ENCODE peak calls at places on chromosome 11, in five cellular contexts. One of them, this sample, is unnamed.

GRCh38 chr11:71120346-71120963 is 131.9 kb downstream of the SHANK2 start:
- DNase-seq in HCT116: peak
- DNase-seq in thoracic aorta: no peak
- DNase-seq in choroid plexus epithelial cell: peak
- DNase-seq in astrocyte of the spinal cord: no peak
- DNase-seq in this sample: peak

GRCh38 chr11:116086426-116086825 is 582.2 kb upstream of the CADM1 start:
- DNase-seq in HCT116: no peak
- DNase-seq in thoracic aorta: no peak
- DNase-seq in choroid plexus epithelial cell: no peak
- DNase-seq in astrocyte of the spinal cord: no peak
- DNase-seq in this sample: no peak

GRCh38 chr11:117918366-117919255 is 10.6 kb downstream of the TMPRSS13 start:
- DNase-seq in HCT116: no peak
- DNase-seq in thoracic aorta: no peak
- DNase-seq in choroid plexus epithelial cell: no peak
- DNase-seq in astrocyte of the spinal cord: no peak
- DNase-seq in this sample: no peak

GRCh38 chr11:113778111-113778910 is 1.3 kb upstream of the CLDN25 start:
- DNase-seq in HCT116: no peak
- DNase-seq in thoracic aorta: no peak
- DNase-seq in choroid plexus epithelial cell: peak
- DNase-seq in astrocyte of the spinal cord: peak
- DNase-seq in this sample: peak

GRCh38 chr11:79419120-79419519 is 21.7 kb downstream of the TENM4 start:
- DNase-seq in HCT116: peak
- DNase-seq in thoracic aorta: no peak
- DNase-seq in choroid plexus epithelial cell: no peak
- DNase-seq in astrocyte of the spinal cord: peak
- DNase-seq in this sample: no peak

GRCh38 chr11:22884268-22884667 is 24.0 kb upstream of the CCDC179 start:
- DNase-seq in HCT116: no peak
- DNase-seq in thoracic aorta: no peak
- DNase-seq in choroid plexus epithelial cell: peak
- DNase-seq in astrocyte of the spinal cord: peak
- DNase-seq in this sample: no peak

GRCh38 chr11:65224939-65225283 is 36.9 kb upstream of the POLA2 start:
- DNase-seq in HCT116: peak
- DNase-seq in thoracic aorta: no peak
- DNase-seq in choroid plexus epithelial cell: peak
- DNase-seq in astrocyte of the spinal cord: peak
- DNase-seq in this sample: peak

GRCh38 chr11:17639091-17639490 is 80.3 kb upstream of the MYOD1 start:
- DNase-seq in HCT116: no peak
- DNase-seq in thoracic aorta: no peak
- DNase-seq in choroid plexus epithelial cell: no peak
- DNase-seq in astrocyte of the spinal cord: no peak
- DNase-seq in this sample: no peak

GRCh38 chr11:67276821-67277230 is 10.6 kb downstream of the GRK2 start:
- DNase-seq in HCT116: no peak
- DNase-seq in thoracic aorta: no peak
- DNase-seq in choroid plexus epithelial cell: peak
- DNase-seq in astrocyte of the spinal cord: peak
- DNase-seq in this sample: peak

GRCh38 chr11:21635359-21635758 is 557.5 kb upstream of the ANO5 start:
- DNase-seq in HCT116: no peak
- DNase-seq in thoracic aorta: no peak
- DNase-seq in choroid plexus epithelial cell: no peak
- DNase-seq in astrocyte of the spinal cord: no peak
- DNase-seq in this sample: no peak

GRCh38 chr11:11036185-11037161 is 178.6 kb upstream of the ZBED5 start:
- DNase-seq in HCT116: peak
- DNase-seq in thoracic aorta: no peak
- DNase-seq in choroid plexus epithelial cell: peak
- DNase-seq in astrocyte of the spinal cord: peak
- DNase-seq in this sample: peak

GRCh38 chr11:76597533-76598425 is 72.8 kb downstream of the LRRC32 start:
- DNase-seq in HCT116: no peak
- DNase-seq in thoracic aorta: no peak
- DNase-seq in choroid plexus epithelial cell: no peak
- DNase-seq in astrocyte of the spinal cord: no peak
- DNase-seq in this sample: no peak

GRCh38 chr11:35748644-35749043 is 86.1 kb downstream of the TRIM44 start:
- DNase-seq in HCT116: no peak
- DNase-seq in thoracic aorta: no peak
- DNase-seq in choroid plexus epithelial cell: no peak
- DNase-seq in astrocyte of the spinal cord: no peak
- DNase-seq in this sample: no peak

GRCh38 chr11:32434387-32435151 is 770 bp downstream of the WT1 start:
- DNase-seq in HCT116: no peak
- DNase-seq in thoracic aorta: no peak
- DNase-seq in choroid plexus epithelial cell: no peak
- DNase-seq in astrocyte of the spinal cord: no peak
- DNase-seq in this sample: no peak

GRCh38 chr11:57482782-57483569 is 22.6 kb downstream of the RTN4RL2 start:
- DNase-seq in HCT116: no peak
- DNase-seq in thoracic aorta: no peak
- DNase-seq in choroid plexus epithelial cell: peak
- DNase-seq in astrocyte of the spinal cord: no peak
- DNase-seq in this sample: peak

GRCh38 chr11:22461626-22462025 is 123.4 kb downstream of the SLC17A6 start:
- DNase-seq in HCT116: no peak
- DNase-seq in thoracic aorta: no peak
- DNase-seq in choroid plexus epithelial cell: no peak
- DNase-seq in astrocyte of the spinal cord: no peak
- DNase-seq in this sample: no peak

GRCh38 chr11:65311197-65311631 is 3.5 kb upstream of the CDC42EP2 start:
- DNase-seq in HCT116: no peak
- DNase-seq in thoracic aorta: no peak
- DNase-seq in choroid plexus epithelial cell: no peak
- DNase-seq in astrocyte of the spinal cord: peak
- DNase-seq in this sample: no peak

GRCh38 chr11:75896843-75897419 is 81.9 kb downstream of the UVRAG start:
- DNase-seq in HCT116: peak
- DNase-seq in thoracic aorta: no peak
- DNase-seq in choroid plexus epithelial cell: peak
- DNase-seq in astrocyte of the spinal cord: peak
- DNase-seq in this sample: peak

GRCh38 chr11:97607301-97608000 is 1217.6 kb downstream of the JRKL start:
- DNase-seq in HCT116: no peak
- DNase-seq in thoracic aorta: no peak
- DNase-seq in choroid plexus epithelial cell: peak
- DNase-seq in astrocyte of the spinal cord: no peak
- DNase-seq in this sample: peak

GRCh38 chr11:60747359-60747873 is 9.3 kb upstream of the MS4A15 start:
- DNase-seq in HCT116: no peak
- DNase-seq in thoracic aorta: no peak
- DNase-seq in choroid plexus epithelial cell: no peak
- DNase-seq in astrocyte of the spinal cord: no peak
- DNase-seq in this sample: no peak

GRCh38 chr11:15947681-15948648 is 408.4 kb downstream of the SOX6 start:
- DNase-seq in HCT116: no peak
- DNase-seq in thoracic aorta: no peak
- DNase-seq in choroid plexus epithelial cell: no peak
- DNase-seq in astrocyte of the spinal cord: no peak
- DNase-seq in this sample: no peak

GRCh38 chr11:97502201-97502600 is 1112.4 kb downstream of the JRKL start:
- DNase-seq in HCT116: no peak
- DNase-seq in thoracic aorta: no peak
- DNase-seq in choroid plexus epithelial cell: peak
- DNase-seq in astrocyte of the spinal cord: peak
- DNase-seq in this sample: no peak

GRCh38 chr11:115760528-115760837 is 256.3 kb upstream of the CADM1 start:
- DNase-seq in HCT116: no peak
- DNase-seq in thoracic aorta: no peak
- DNase-seq in choroid plexus epithelial cell: no peak
- DNase-seq in astrocyte of the spinal cord: peak
- DNase-seq in this sample: no peak

GRCh38 chr11:22456993-22457748 is 119.0 kb downstream of the SLC17A6 start:
- DNase-seq in HCT116: no peak
- DNase-seq in thoracic aorta: no peak
- DNase-seq in choroid plexus epithelial cell: no peak
- DNase-seq in astrocyte of the spinal cord: no peak
- DNase-seq in this sample: no peak

GRCh38 chr11:3675971-3676370 is 4.8 kb upstream of the CHRNA10 start:
- DNase-seq in HCT116: no peak
- DNase-seq in thoracic aorta: no peak
- DNase-seq in choroid plexus epithelial cell: no peak
- DNase-seq in astrocyte of the spinal cord: no peak
- DNase-seq in this sample: no peak

GRCh38 chr11:128686745-128687177 is 7.1 kb upstream of the FLI1 start:
- DNase-seq in HCT116: no peak
- DNase-seq in thoracic aorta: no peak
- DNase-seq in choroid plexus epithelial cell: peak
- DNase-seq in astrocyte of the spinal cord: peak
- DNase-seq in this sample: peak

GRCh38 chr11:67355794-67356550 is 2.6 kb upstream of the POLD4 start:
- DNase-seq in HCT116: no peak
- DNase-seq in thoracic aorta: no peak
- DNase-seq in choroid plexus epithelial cell: no peak
- DNase-seq in astrocyte of the spinal cord: no peak
- DNase-seq in this sample: no peak

GRCh38 chr11:96464695-96465307 is 75.0 kb downstream of the JRKL start:
- DNase-seq in HCT116: peak
- DNase-seq in thoracic aorta: no peak
- DNase-seq in choroid plexus epithelial cell: peak
- DNase-seq in astrocyte of the spinal cord: peak
- DNase-seq in this sample: peak

GRCh38 chr11:110253525-110253924 is 42.9 kb downstream of the RDX start:
- DNase-seq in HCT116: no peak
- DNase-seq in thoracic aorta: no peak
- DNase-seq in choroid plexus epithelial cell: no peak
- DNase-seq in astrocyte of the spinal cord: no peak
- DNase-seq in this sample: no peak

GRCh38 chr11:110243804-110244203 is 52.6 kb downstream of the RDX start:
- DNase-seq in HCT116: no peak
- DNase-seq in thoracic aorta: no peak
- DNase-seq in choroid plexus epithelial cell: no peak
- DNase-seq in astrocyte of the spinal cord: no peak
- DNase-seq in this sample: no peak

GRCh38 chr11:110250168-110250567 is 46.2 kb downstream of the RDX start:
- DNase-seq in HCT116: no peak
- DNase-seq in thoracic aorta: no peak
- DNase-seq in choroid plexus epithelial cell: peak
- DNase-seq in astrocyte of the spinal cord: no peak
- DNase-seq in this sample: no peak

GRCh38 chr11:110251837-110252236 is 44.6 kb downstream of the RDX start:
- DNase-seq in HCT116: peak
- DNase-seq in thoracic aorta: no peak
- DNase-seq in choroid plexus epithelial cell: peak
- DNase-seq in astrocyte of the spinal cord: peak
- DNase-seq in this sample: peak

DNA sequence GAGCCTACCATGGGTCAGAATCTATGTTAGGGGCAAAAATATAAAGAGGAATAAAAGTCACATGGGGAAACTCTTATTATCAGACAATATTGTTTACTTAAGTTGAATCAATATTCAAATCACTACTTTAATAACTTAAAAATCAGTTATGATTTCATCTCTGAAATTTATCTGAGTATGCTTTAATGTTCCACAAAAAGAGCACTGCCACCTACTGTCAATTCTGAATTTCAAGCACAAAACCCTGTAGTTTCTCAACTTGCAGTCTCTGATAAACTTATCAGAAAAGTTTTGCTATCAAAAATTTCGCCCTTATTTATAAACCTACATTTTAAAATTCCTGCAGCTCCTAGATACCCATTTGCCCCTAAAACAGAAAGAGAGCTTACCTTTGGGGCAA is 47.3 kb downstream of the RDX start:
- DNase-seq in HCT116: no peak
- DNase-seq in thoracic aorta: no peak
- DNase-seq in choroid plexus epithelial cell: peak
- DNase-seq in astrocyte of the spinal cord: no peak
- DNase-seq in this sample: no peak
- TF ChIP-seq CTCF in HCT116: peak
- TF ChIP-seq CTCF in thoracic aorta: peak
- TF ChIP-seq CTCF in choroid plexus epithelial cell: peak
- TF ChIP-seq CTCF in astrocyte of the spinal cord: peak
- TF ChIP-seq CTCF in this sample: peak

GRCh38 chr11:108703916-108704315 is 39.0 kb downstream of the DDX10 start:
- DNase-seq in HCT116: no peak
- DNase-seq in thoracic aorta: no peak
- DNase-seq in choroid plexus epithelial cell: no peak
- DNase-seq in astrocyte of the spinal cord: no peak
- DNase-seq in this sample: no peak
- H3K4me3 ChIP-seq in HCT116: no peak
- H3K4me3 ChIP-seq in thoracic aorta: no peak
- H3K4me3 ChIP-seq in choroid plexus epithelial cell: no peak
- H3K4me3 ChIP-seq in astrocyte of the spinal cord: no peak
- H3K4me3 ChIP-seq in this sample: no peak

GRCh38 chr11:119065369-119065768 is 2.2 kb upstream of the VPS11 start:
- DNase-seq in HCT116: no peak
- DNase-seq in thoracic aorta: no peak
- DNase-seq in choroid plexus epithelial cell: peak
- DNase-seq in astrocyte of the spinal cord: peak
- DNase-seq in this sample: peak
- TF ChIP-seq CTCF in HCT116: peak
- TF ChIP-seq CTCF in thoracic aorta: no peak
- TF ChIP-seq CTCF in choroid plexus epithelial cell: peak
- TF ChIP-seq CTCF in astrocyte of the spinal cord: peak
- TF ChIP-seq CTCF in this sample: peak

GRCh38 chr11:61754534-61755482 is 2.4 kb downstream of the MYRF start:
- DNase-seq in HCT116: no peak
- DNase-seq in thoracic aorta: no peak
- DNase-seq in choroid plexus epithelial cell: peak
- DNase-seq in astrocyte of the spinal cord: peak
- DNase-seq in this sample: peak
- H3K4me3 ChIP-seq in HCT116: no peak
- H3K4me3 ChIP-seq in thoracic aorta: no peak
- H3K4me3 ChIP-seq in choroid plexus epithelial cell: peak
- H3K4me3 ChIP-seq in astrocyte of the spinal cord: no peak
- H3K4me3 ChIP-seq in this sample: peak

DNA sequence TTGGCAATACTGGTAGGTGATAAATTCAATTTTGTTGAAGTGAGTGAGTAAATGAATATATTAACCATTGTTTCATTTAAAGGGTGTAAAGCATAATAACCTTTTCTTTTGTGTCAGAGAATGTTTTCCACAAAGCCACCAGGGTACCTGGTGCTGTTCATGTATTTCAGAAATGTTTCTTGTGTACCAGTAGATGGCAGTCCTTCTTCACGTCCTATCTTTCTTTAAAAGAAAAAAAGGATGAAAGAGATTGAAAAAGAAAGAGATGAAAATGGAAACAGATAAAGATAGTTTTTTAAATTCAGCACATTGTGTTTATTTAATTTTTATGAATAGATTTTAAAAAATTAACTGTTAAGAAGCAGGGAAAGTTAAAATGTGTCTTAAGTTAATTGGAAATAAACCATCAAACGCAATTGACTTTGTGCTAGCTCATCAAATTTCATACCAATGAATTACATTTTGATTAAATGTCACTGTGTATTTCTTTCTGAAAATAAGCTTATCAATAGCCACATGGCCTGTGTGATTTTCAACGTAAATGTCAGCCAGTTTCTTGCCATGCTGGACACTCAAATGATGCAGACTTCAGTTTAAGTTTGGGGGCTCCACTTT is 65.5 kb upstream of the CHORDC1 start:
- DNase-seq in HCT116: peak
- DNase-seq in thoracic aorta: no peak
- DNase-seq in choroid plexus epithelial cell: peak
- DNase-seq in astrocyte of the spinal cord: peak
- DNase-seq in this sample: peak
- TF ChIP-seq CTCF in HCT116: peak
- TF ChIP-seq CTCF in thoracic aorta: peak
- TF ChIP-seq CTCF in choroid plexus epithelial cell: peak
- TF ChIP-seq CTCF in astrocyte of the spinal cord: peak
- TF ChIP-seq CTCF in this sample: peak

GRCh38 chr11:72247584-72247983 is 3.6 kb upstream of the PHOX2A start:
- DNase-seq in HCT116: no peak
- DNase-seq in thoracic aorta: no peak
- DNase-seq in choroid plexus epithelial cell: no peak
- DNase-seq in astrocyte of the spinal cord: no peak
- DNase-seq in this sample: no peak
- H3K4me3 ChIP-seq in HCT116: no peak
- H3K4me3 ChIP-seq in thoracic aorta: no peak
- H3K4me3 ChIP-seq in choroid plexus epithelial cell: no peak
- H3K4me3 ChIP-seq in astrocyte of the spinal cord: no peak
- H3K4me3 ChIP-seq in this sample: no peak